ENCODE peak calls at places on chromosome 5, in nine cellular contexts. One of them, this sample, is unnamed.

GRCh38 chr5:150599917-150600511 is 40.4 kb upstream of the SYNPO start:
- DNase-seq in epithelial cell of esophagus: peak
- DNase-seq in fibroblast of mammary gland: peak
- DNase-seq in progenitor cell of endocrine pancreas: no peak
- DNase-seq in fibroblast of the aortic adventitia: peak
- DNase-seq in lower lobe of right lung: peak
- DNase-seq in neural crest cell: no peak
- DNase-seq in GM12878: no peak
- DNase-seq in thoracic aorta: peak
- DNase-seq in this sample: peak

GRCh38 chr5:58849995-58850667 is 267.3 kb downstream of the RAB3C start:
- DNase-seq in fibroblast of the aortic adventitia: peak
- DNase-seq in progenitor cell of endocrine pancreas: peak
- DNase-seq in GM12878: no peak
- DNase-seq in fibroblast of mammary gland: peak
- DNase-seq in lower lobe of right lung: peak
- DNase-seq in thoracic aorta: no peak
- DNase-seq in neural crest cell: peak
- DNase-seq in epithelial cell of esophagus: peak
- DNase-seq in this sample: peak

GRCh38 chr5:177291735-177292134 is 11.8 kb downstream of the RAB24 start:
- DNase-seq in neural crest cell: no peak
- DNase-seq in fibroblast of the aortic adventitia: no peak
- DNase-seq in progenitor cell of endocrine pancreas: no peak
- DNase-seq in lower lobe of right lung: no peak
- DNase-seq in epithelial cell of esophagus: no peak
- DNase-seq in thoracic aorta: no peak
- DNase-seq in fibroblast of mammary gland: no peak
- DNase-seq in GM12878: no peak
- DNase-seq in this sample: no peak

GRCh38 chr5:9197881-9198260 is 348.0 kb downstream of the SEMA5A start:
- DNase-seq in thoracic aorta: no peak
- DNase-seq in progenitor cell of endocrine pancreas: no peak
- DNase-seq in neural crest cell: no peak
- DNase-seq in GM12878: peak
- DNase-seq in lower lobe of right lung: no peak
- DNase-seq in fibroblast of mammary gland: peak
- DNase-seq in fibroblast of the aortic adventitia: no peak
- DNase-seq in epithelial cell of esophagus: no peak
- DNase-seq in this sample: no peak

GRCh38 chr5:131328536-131329186 is 64.8 kb downstream of the CDC42SE2 start:
- DNase-seq in epithelial cell of esophagus: peak
- DNase-seq in lower lobe of right lung: no peak
- DNase-seq in neural crest cell: no peak
- DNase-seq in fibroblast of the aortic adventitia: peak
- DNase-seq in GM12878: no peak
- DNase-seq in thoracic aorta: no peak
- DNase-seq in progenitor cell of endocrine pancreas: no peak
- DNase-seq in fibroblast of mammary gland: peak
- DNase-seq in this sample: no peak

GRCh38 chr5:171388816-171389168 is 1.1 kb downstream of the NPM1 start:
- DNase-seq in neural crest cell: no peak
- DNase-seq in fibroblast of the aortic adventitia: no peak
- DNase-seq in progenitor cell of endocrine pancreas: no peak
- DNase-seq in epithelial cell of esophagus: no peak
- DNase-seq in fibroblast of mammary gland: no peak
- DNase-seq in GM12878: no peak
- DNase-seq in lower lobe of right lung: peak
- DNase-seq in thoracic aorta: no peak
- DNase-seq in this sample: no peak

GRCh38 chr5:115343855-115344254 is 47.4 kb upstream of the CCDC112 start:
- DNase-seq in neural crest cell: no peak
- DNase-seq in GM12878: no peak
- DNase-seq in progenitor cell of endocrine pancreas: no peak
- DNase-seq in fibroblast of mammary gland: peak
- DNase-seq in fibroblast of the aortic adventitia: peak
- DNase-seq in thoracic aorta: no peak
- DNase-seq in lower lobe of right lung: no peak
- DNase-seq in epithelial cell of esophagus: peak
- DNase-seq in this sample: no peak

GRCh38 chr5:109688999-109689739 is 558 bp upstream of the MAN2A1 start:
- DNase-seq in neural crest cell: no peak
- DNase-seq in fibroblast of the aortic adventitia: peak
- DNase-seq in epithelial cell of esophagus: peak
- DNase-seq in progenitor cell of endocrine pancreas: peak
- DNase-seq in lower lobe of right lung: peak
- DNase-seq in fibroblast of mammary gland: peak
- DNase-seq in thoracic aorta: peak
- DNase-seq in GM12878: peak
- DNase-seq in this sample: peak

GRCh38 chr5:112957970-112958773 is 18.4 kb upstream of the DCP2 start:
- DNase-seq in fibroblast of the aortic adventitia: peak
- DNase-seq in progenitor cell of endocrine pancreas: no peak
- DNase-seq in epithelial cell of esophagus: peak
- DNase-seq in neural crest cell: no peak
- DNase-seq in thoracic aorta: no peak
- DNase-seq in fibroblast of mammary gland: peak
- DNase-seq in GM12878: peak
- DNase-seq in lower lobe of right lung: peak
- DNase-seq in this sample: peak

GRCh38 chr5:180618830-180619562 is 27.7 kb upstream of the SCGB3A1 start:
- DNase-seq in epithelial cell of esophagus: peak
- DNase-seq in fibroblast of mammary gland: peak
- DNase-seq in fibroblast of the aortic adventitia: peak
- DNase-seq in progenitor cell of endocrine pancreas: peak
- DNase-seq in neural crest cell: peak
- DNase-seq in lower lobe of right lung: no peak
- DNase-seq in GM12878: no peak
- DNase-seq in thoracic aorta: no peak
- DNase-seq in this sample: peak

GRCh38 chr5:179336126-179336870 is 9.0 kb downstream of the ADAMTS2 start:
- DNase-seq in fibroblast of mammary gland: no peak
- DNase-seq in lower lobe of right lung: peak
- DNase-seq in progenitor cell of endocrine pancreas: no peak
- DNase-seq in neural crest cell: no peak
- DNase-seq in thoracic aorta: no peak
- DNase-seq in GM12878: no peak
- DNase-seq in epithelial cell of esophagus: no peak
- DNase-seq in fibroblast of the aortic adventitia: no peak
- DNase-seq in this sample: no peak

DNA sequence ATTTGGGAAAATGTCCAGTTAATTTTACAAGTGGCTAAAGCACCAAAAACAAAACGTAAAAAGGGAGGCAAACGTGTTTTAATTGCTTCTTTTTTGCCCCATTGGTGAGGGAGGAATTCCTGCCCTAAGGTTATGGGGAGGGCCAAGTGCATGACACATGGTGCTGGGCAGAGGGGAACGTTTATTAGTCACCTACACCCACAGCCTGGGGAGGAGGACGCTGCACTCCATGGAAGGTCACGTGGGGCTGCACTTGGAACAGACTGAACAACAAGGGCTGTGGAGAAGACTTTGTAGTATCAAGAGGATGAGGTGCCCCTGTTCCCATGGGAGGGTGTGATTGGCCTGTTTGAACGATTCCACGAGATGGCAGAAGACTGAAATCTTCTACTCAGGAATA is 13.7 kb upstream of the ADAMTS16 start:
- DNase-seq in progenitor cell of endocrine pancreas: no peak
- DNase-seq in fibroblast of the aortic adventitia: peak
- DNase-seq in fibroblast of mammary gland: peak
- DNase-seq in GM12878: no peak
- DNase-seq in thoracic aorta: no peak
- DNase-seq in epithelial cell of esophagus: peak
- DNase-seq in neural crest cell: no peak
- DNase-seq in lower lobe of right lung: no peak
- DNase-seq in this sample: peak
- TF ChIP-seq CTCF in progenitor cell of endocrine pancreas: no peak
- TF ChIP-seq CTCF in fibroblast of the aortic adventitia: no peak
- TF ChIP-seq CTCF in fibroblast of mammary gland: no peak
- TF ChIP-seq CTCF in GM12878: no peak
- TF ChIP-seq CTCF in thoracic aorta: no peak
- TF ChIP-seq CTCF in epithelial cell of esophagus: no peak
- TF ChIP-seq CTCF in neural crest cell: no peak
- TF ChIP-seq CTCF in lower lobe of right lung: no peak
- TF ChIP-seq CTCF in this sample: no peak

DNA sequence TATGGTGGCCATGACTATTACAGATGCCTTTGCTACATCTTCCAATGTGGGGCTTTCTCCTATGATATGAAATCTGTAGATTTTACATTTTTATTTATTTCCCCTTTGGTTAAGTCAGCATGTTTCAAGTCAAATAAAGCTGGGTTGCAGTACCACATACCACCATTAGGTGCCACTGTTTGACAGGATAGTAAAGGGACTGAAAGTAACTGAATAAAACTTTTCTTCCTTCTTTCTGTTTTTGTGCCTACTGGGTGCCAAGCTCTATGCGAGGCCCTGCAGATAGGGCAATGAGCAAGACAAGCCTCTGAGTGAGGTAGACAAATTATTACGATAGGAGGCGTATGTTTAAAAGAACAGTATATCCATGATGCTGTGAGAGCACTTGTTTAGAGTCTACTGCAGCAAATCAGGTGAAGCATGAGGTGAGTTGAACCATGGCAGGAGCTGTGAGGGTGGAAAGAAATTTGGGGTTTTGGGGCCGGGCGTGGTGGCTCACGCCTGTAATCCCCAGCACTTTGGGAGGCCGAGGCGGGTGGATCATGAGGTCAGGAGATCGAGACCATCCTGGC is 64.8 kb downstream of the GDNF start:
- DNase-seq in epithelial cell of esophagus: peak
- DNase-seq in fibroblast of the aortic adventitia: peak
- DNase-seq in fibroblast of mammary gland: peak
- DNase-seq in thoracic aorta: no peak
- DNase-seq in neural crest cell: no peak
- DNase-seq in progenitor cell of endocrine pancreas: no peak
- DNase-seq in GM12878: peak
- DNase-seq in lower lobe of right lung: no peak
- DNase-seq in this sample: peak
- TF ChIP-seq CTCF in epithelial cell of esophagus: peak
- TF ChIP-seq CTCF in fibroblast of the aortic adventitia: peak
- TF ChIP-seq CTCF in fibroblast of mammary gland: peak
- TF ChIP-seq CTCF in thoracic aorta: peak
- TF ChIP-seq CTCF in neural crest cell: peak
- TF ChIP-seq CTCF in progenitor cell of endocrine pancreas: peak
- TF ChIP-seq CTCF in GM12878: peak
- TF ChIP-seq CTCF in lower lobe of right lung: peak
- TF ChIP-seq CTCF in this sample: peak

GRCh38 chr5:36734422-36734821 is 128.0 kb downstream of the SLC1A3 start:
- DNase-seq in thoracic aorta: no peak
- DNase-seq in neural crest cell: no peak
- DNase-seq in lower lobe of right lung: no peak
- DNase-seq in GM12878: no peak
- DNase-seq in fibroblast of mammary gland: peak
- DNase-seq in fibroblast of the aortic adventitia: peak
- DNase-seq in progenitor cell of endocrine pancreas: no peak
- DNase-seq in epithelial cell of esophagus: peak
- DNase-seq in this sample: no peak
- TF ChIP-seq CTCF in thoracic aorta: no peak
- TF ChIP-seq CTCF in neural crest cell: no peak
- TF ChIP-seq CTCF in lower lobe of right lung: no peak
- TF ChIP-seq CTCF in GM12878: peak
- TF ChIP-seq CTCF in fibroblast of mammary gland: peak
- TF ChIP-seq CTCF in fibroblast of the aortic adventitia: peak
- TF ChIP-seq CTCF in progenitor cell of endocrine pancreas: peak
- TF ChIP-seq CTCF in epithelial cell of esophagus: peak
- TF ChIP-seq CTCF in this sample: peak

GRCh38 chr5:134525687-134526482 is 415 bp downstream of the JADE2 start:
- DNase-seq in thoracic aorta: peak
- DNase-seq in epithelial cell of esophagus: peak
- DNase-seq in lower lobe of right lung: peak
- DNase-seq in progenitor cell of endocrine pancreas: peak
- DNase-seq in fibroblast of mammary gland: peak
- DNase-seq in GM12878: no peak
- DNase-seq in fibroblast of the aortic adventitia: peak
- DNase-seq in neural crest cell: peak
- DNase-seq in this sample: peak

GRCh38 chr5:134526483-134527155 is 1.1 kb downstream of the JADE2 start:
- DNase-seq in epithelial cell of esophagus: peak
- DNase-seq in lower lobe of right lung: peak
- DNase-seq in progenitor cell of endocrine pancreas: peak
- DNase-seq in GM12878: no peak
- DNase-seq in fibroblast of the aortic adventitia: no peak
- DNase-seq in neural crest cell: peak
- DNase-seq in thoracic aorta: no peak
- DNase-seq in fibroblast of mammary gland: peak
- DNase-seq in this sample: peak

GRCh38 chr5:134524826-134525686 is at the start of gene JADE2:
- DNase-seq in progenitor cell of endocrine pancreas: peak
- DNase-seq in neural crest cell: peak
- DNase-seq in epithelial cell of esophagus: peak
- DNase-seq in GM12878: no peak
- DNase-seq in fibroblast of the aortic adventitia: peak
- DNase-seq in lower lobe of right lung: peak
- DNase-seq in thoracic aorta: no peak
- DNase-seq in fibroblast of mammary gland: peak
- DNase-seq in this sample: peak

GRCh38 chr5:134523543-134524136 is 1.8 kb upstream of the JADE2 start:
- DNase-seq in progenitor cell of endocrine pancreas: no peak
- DNase-seq in thoracic aorta: no peak
- DNase-seq in GM12878: no peak
- DNase-seq in lower lobe of right lung: no peak
- DNase-seq in fibroblast of the aortic adventitia: no peak
- DNase-seq in fibroblast of mammary gland: no peak
- DNase-seq in neural crest cell: no peak
- DNase-seq in epithelial cell of esophagus: no peak
- DNase-seq in this sample: no peak

DNA sequence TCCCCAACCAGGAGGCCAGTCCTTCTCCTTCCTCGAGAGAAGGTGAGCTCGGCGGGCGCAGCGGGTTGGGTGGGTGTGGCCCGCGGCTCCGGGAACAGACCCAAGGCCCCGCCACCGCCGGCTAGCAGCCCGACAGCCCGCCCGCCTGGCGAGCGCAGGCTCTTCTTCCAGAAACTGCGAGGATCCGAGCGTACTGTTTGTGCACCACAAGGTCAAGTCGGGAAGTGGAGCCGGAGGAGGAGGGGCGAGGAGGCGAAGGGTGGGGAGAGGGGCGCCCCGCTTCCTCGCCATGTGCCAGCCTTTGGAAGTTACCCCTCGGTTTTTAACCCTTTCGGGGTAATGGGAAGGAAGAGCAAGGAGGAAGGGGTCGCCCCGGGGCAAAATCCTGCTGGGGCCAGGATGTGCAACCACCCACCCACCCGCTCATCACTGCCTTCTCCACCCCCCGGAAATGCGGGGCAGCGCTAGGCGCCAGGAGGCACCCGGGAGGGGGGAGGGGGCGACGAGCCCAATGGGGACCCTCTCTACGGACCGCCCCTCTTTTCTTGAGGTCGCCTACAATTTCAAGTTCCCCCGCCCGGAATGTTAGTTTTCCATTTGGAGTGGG is 1.1 kb upstream of the JADE2 start:
- DNase-seq in epithelial cell of esophagus: peak
- DNase-seq in neural crest cell: peak
- DNase-seq in GM12878: no peak
- DNase-seq in progenitor cell of endocrine pancreas: peak
- DNase-seq in fibroblast of the aortic adventitia: peak
- DNase-seq in lower lobe of right lung: peak
- DNase-seq in thoracic aorta: no peak
- DNase-seq in fibroblast of mammary gland: peak
- DNase-seq in this sample: peak
- TF ChIP-seq CTCF in epithelial cell of esophagus: no peak
- TF ChIP-seq CTCF in neural crest cell: no peak
- TF ChIP-seq CTCF in GM12878: no peak
- TF ChIP-seq CTCF in progenitor cell of endocrine pancreas: no peak
- TF ChIP-seq CTCF in fibroblast of the aortic adventitia: no peak
- TF ChIP-seq CTCF in lower lobe of right lung: no peak
- TF ChIP-seq CTCF in thoracic aorta: no peak
- TF ChIP-seq CTCF in fibroblast of mammary gland: no peak
- TF ChIP-seq CTCF in this sample: peak

This sample was measured in BE2C.